ENCODE peak calls at places on chromosome 2, in ten cellular contexts. Y, Z, A, K, D, P, V, E, S and H are unnamed samples.

GRCh38 chr2:53490659-53491058 is 276.9 kb upstream of the CHAC2 start:
- DNase-seq in Y (no peak), Z (no peak), A (no peak), K (no peak), D (no peak), P (peak; percentile 44), V (peak; percentile 14), E (peak; percentile 12), S (no peak), H (no peak)

GRCh38 chr2:113105047-113105446 is 22.4 kb upstream of the IL1RN start:
- DNase-seq in Y (no peak), Z (no peak), A (no peak), K (no peak), D (no peak), P (no peak), V (peak; percentile 36), E (no peak), S (no peak), H (no peak)

GRCh38 chr2:120499784-120500495 is 154.0 kb downstream of the INHBB start:
- DNase-seq in Y (no peak), Z (no peak), A (no peak), K (no peak), D (no peak), P (no peak), V (no peak), E (no peak), S (no peak), H (no peak)

GRCh38 chr2:64838817-64839216 is 150.4 kb upstream of the SLC1A4 start:
- DNase-seq in Y (no peak), Z (no peak), A (no peak), K (peak; percentile 96), D (peak; percentile 79), P (no peak), V (peak; percentile 81), E (no peak), S (peak; percentile 51), H (no peak)

GRCh38 chr2:210225461-210225798 is 183 bp upstream of the ACADL start:
- DNase-seq in Y (no peak), Z (no peak), A (no peak), K (no peak), D (no peak), P (no peak), V (no peak), E (no peak), S (no peak), H (no peak)

GRCh38 chr2:237171895-237172294 is 86.2 kb downstream of the COPS8 start:
- DNase-seq in Y (no peak), Z (no peak), A (no peak), K (no peak), D (no peak), P (peak; percentile 5), V (no peak), E (no peak), S (no peak), H (no peak)

GRCh38 chr2:20400306-20400705 is 46.6 kb upstream of the RHOB start:
- DNase-seq in Y (no peak), Z (no peak), A (no peak), K (no peak), D (no peak), P (no peak), V (no peak), E (no peak), S (no peak), H (no peak)

GRCh38 chr2:224611938-224612337 is 26.8 kb upstream of the CUL3 start:
- DNase-seq in Y (peak; percentile 28), Z (no peak), A (no peak), K (no peak), D (no peak), P (no peak), V (no peak), E (no peak), S (no peak), H (no peak)

GRCh38 chr2:136118819-136119716 is 1.1 kb upstream of the CXCR4 start:
- DNase-seq in Y (peak; percentile 49), Z (no peak), A (peak; percentile 57), K (no peak), D (peak; percentile 95), P (no peak), V (no peak), E (no peak), S (peak; percentile 75), H (peak; percentile 91)

GRCh38 chr2:239312741-239313246 is 88.0 kb downstream of the HDAC4 start:
- DNase-seq in Y (no peak), Z (no peak), A (no peak), K (no peak), D (peak; percentile 78), P (peak; percentile 50), V (no peak), E (no peak), S (peak; percentile 3), H (peak; percentile 8)

GRCh38 chr2:207121784-207122183 is 44.0 kb downstream of the KLF7 start:
- DNase-seq in Y (no peak), Z (no peak), A (no peak), K (no peak), D (no peak), P (no peak), V (no peak), E (no peak), S (no peak), H (no peak)

GRCh38 chr2:14074691-14075090 is 557.8 kb upstream of the LRATD1 start:
- DNase-seq in Y (no peak), Z (no peak), A (no peak), K (no peak), D (no peak), P (no peak), V (no peak), E (no peak), S (no peak), H (no peak)

GRCh38 chr2:209868595-209868994 is 97.0 kb downstream of the UNC80 start:
- DNase-seq in Y (no peak), Z (no peak), A (no peak), K (no peak), D (no peak), P (no peak), V (no peak), E (no peak), S (no peak), H (no peak)

GRCh38 chr2:219496781-219497494 is 1.8 kb upstream of the GMPPA start:
- DNase-seq in Y (peak; percentile 65), Z (no peak), A (no peak), K (no peak), D (no peak), P (peak; percentile 54), V (no peak), E (peak; percentile 30), S (peak; percentile 28), H (no peak)
- H3K4me3 ChIP-seq in Y (peak overlapping the region; percentile 58), Z (no peak overlapping the region), A (no peak overlapping the region), K (no peak overlapping the region), D (peak overlapping the region; percentile 79), P (peak overlapping the region; percentile 8), V (peak overlapping the region; percentile 75), E (peak overlapping the region; percentile 60), S (no peak overlapping the region), H (no peak overlapping the region)

DNA sequence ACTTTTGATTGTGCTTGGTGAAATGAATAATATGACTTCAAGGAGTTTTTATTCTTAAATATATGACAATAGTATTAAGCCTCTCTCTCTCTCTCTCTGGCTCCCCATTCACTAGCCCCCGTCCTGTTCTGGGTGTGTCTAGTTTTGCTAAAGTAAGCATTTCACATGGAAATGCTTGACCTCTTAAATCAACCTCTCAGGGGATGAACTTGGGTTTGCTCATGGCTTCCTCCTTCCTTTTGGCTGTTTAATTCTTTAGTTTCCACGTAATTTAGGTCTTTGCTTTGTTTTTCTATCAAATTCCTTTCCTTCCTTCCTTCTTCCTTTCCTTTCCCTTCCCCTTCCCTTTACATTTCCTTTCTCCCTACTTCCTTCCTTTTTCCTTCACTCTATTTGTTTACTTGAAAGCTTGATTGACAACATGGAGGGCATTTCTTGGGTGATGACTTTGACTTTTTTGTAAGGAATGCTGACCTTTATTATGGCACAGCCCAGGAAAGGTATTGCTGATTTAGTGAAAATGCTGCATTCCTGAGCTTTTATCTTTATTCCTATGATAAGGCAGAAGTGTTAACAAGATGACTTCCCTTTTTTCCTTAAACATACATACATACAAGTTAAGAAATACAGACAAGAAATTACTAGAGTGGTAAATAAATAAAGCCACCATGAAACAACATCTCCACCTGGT is 3.6 kb downstream of the DPP4 start:
- DNase-seq in Y (no peak), Z (no peak), A (no peak), K (no peak), D (no peak), P (no peak), V (no peak), E (no peak), S (no peak), H (no peak)
- H3K4me1 ChIP-seq in Y (peaks cover 28% of the 10 kb centered on the region), Z (peaks cover under 1% of the 10 kb centered on the region), A (peaks cover 4% of the 10 kb centered on the region), K (peaks cover 12% of the 10 kb centered on the region), D (peaks cover 9% of the 10 kb centered on the region), P (peaks cover 4% of the 10 kb centered on the region), V (peaks cover 8% of the 10 kb centered on the region), E (no peaks in the 10 kb centered on the region), S (peaks cover 15% of the 10 kb centered on the region), H (peaks cover 26% of the 10 kb centered on the region)

GRCh38 chr2:10444463-10444862 is 3.7 kb downstream of the ODC1 start:
- DNase-seq in Y (no peak), Z (no peak), A (no peak), K (no peak), D (no peak), P (no peak), V (no peak), E (no peak), S (no peak), H (no peak)

GRCh38 chr2:10448208-10448645 is at the start of gene ODC1:
- DNase-seq in Y (peak; percentile 79), Z (no peak), A (peak; percentile 89), K (no peak), D (peak; percentile 97), P (peak; percentile 96), V (peak; percentile 93), E (peak; percentile 98), S (peak; percentile 97), H (peak; percentile 100)

GRCh38 chr2:10447300-10448207 is 573 bp downstream of the ODC1 start:
- DNase-seq in Y (peak; percentile 64), Z (no peak), A (no peak), K (no peak), D (no peak), P (peak; percentile 68), V (peak; percentile 70), E (peak; percentile 77), S (peak; percentile 65), H (no peak)

GRCh38 chr2:10448646-10449480 is 736 bp upstream of the ODC1 start:
- DNase-seq in Y (peak; percentile 91), Z (peak; percentile 63), A (peak; percentile 57), K (no peak), D (no peak), P (peak; percentile 91), V (peak; percentile 90), E (peak; percentile 97), S (peak; percentile 92), H (peak; percentile 64)

DNA sequence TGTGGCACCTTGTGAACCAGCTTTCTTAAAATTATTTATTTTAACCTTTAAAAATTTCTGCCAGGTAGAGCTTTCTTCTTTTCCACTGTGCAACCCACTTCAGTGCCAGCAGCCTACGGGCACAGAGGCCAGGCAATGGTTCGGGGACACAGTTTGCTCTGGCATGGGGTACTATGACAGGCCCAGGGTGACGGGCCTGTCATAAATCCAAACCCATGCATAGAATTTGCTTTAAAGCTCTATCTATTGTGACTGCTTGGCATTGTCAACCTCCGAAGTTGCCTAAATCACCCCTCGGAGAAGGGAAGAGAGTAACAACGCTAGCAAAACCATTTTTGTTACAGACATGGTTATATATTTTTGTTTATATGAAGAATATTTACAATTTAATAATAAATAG is 1.5 kb downstream of the ODC1 start:
- DNase-seq in Y (no peak), Z (no peak), A (no peak), K (no peak), D (no peak), P (no peak), V (no peak), E (no peak), S (no peak), H (no peak)
- H3K4me3 ChIP-seq in Y (no peak overlapping the region), Z (no peak overlapping the region), A (no peak overlapping the region), K (peak overlapping the region; percentile 40), D (peak overlapping the region; percentile 78), P (peak overlapping the region; percentile 60), V (peak overlapping the region; percentile 78), E (no peak overlapping the region), S (no peak overlapping the region), H (no peak overlapping the region)

GRCh38 chr2:72915907-72916742 is 1.2 kb upstream of the EMX1 start:
- DNase-seq in Y (peak; percentile 92), Z (no peak), A (no peak), K (no peak), D (peak; percentile 84), P (no peak), V (peak; percentile 68), E (peak; percentile 71), S (peak; percentile 79), H (peak; percentile 35)
- H3K4me1 ChIP-seq in Y (peaks cover 40% of the 10 kb centered on the region), Z (peaks cover 8% of the 10 kb centered on the region), A (peaks cover 41% of the 10 kb centered on the region), K (peaks cover 26% of the 10 kb centered on the region), D (peaks cover 47% of the 10 kb centered on the region), P (peaks cover 9% of the 10 kb centered on the region), V (peaks cover 41% of the 10 kb centered on the region), E (peaks cover 7% of the 10 kb centered on the region), S (peaks cover 26% of the 10 kb centered on the region), H (peaks cover 44% of the 10 kb centered on the region)